ENCODE peak calls at places on chromosomes 3 and 15, in nine cellular contexts. Y is Panc1, G is neural progenitor cell, X is left lung, W is keratinocyte, D is left ventricle myocardium inferior, J is BJ, L is Peyer's patch, P is GM23338. U is an unnamed sample.

GRCh38 chr3:134392336-134392983 is 18.2 kb upstream of the AMOTL2 start:
- DNase-seq in Y (no peak), G (no peak), X (no peak), W (no peak), D (no peak), J (no peak), L (no peak), P (no peak), U (no peak)

GRCh38 chr15:70935631-70936030 is 43.0 kb downstream of the LRRC49 start:
- DNase-seq in Y (no peak), G (no peak), X (no peak), W (no peak), D (no peak), J (no peak), L (no peak), P (peak; percentile 50), U (no peak)

GRCh38 chr3:115062412-115062956 is 84.6 kb downstream of the ZBTB20 start:
- DNase-seq in Y (no peak), G (no peak), X (no peak), W (no peak), D (no peak), J (peak; percentile 32), L (no peak), P (no peak), U (no peak)

GRCh38 chr3:179069762-179070390 is 1.7 kb downstream of the ZMAT3 start:
- DNase-seq in Y (no peak), G (no peak), X (no peak), W (no peak), D (no peak), J (no peak), L (no peak), P (no peak), U (no peak)

GRCh38 chr3:149958171-149958796 is 12.4 kb downstream of the PFN2 start:
- DNase-seq in Y (no peak), G (no peak), X (no peak), W (no peak), D (no peak), J (no peak), L (no peak), P (peak; percentile 58), U (no peak)

GRCh38 chr3:77795013-77795412 is 755.1 kb downstream of the ROBO2 start:
- DNase-seq in Y (no peak), G (peak; percentile 33), X (no peak), W (no peak), D (no peak), J (no peak), L (no peak), P (peak; percentile 85), U (no peak)

GRCh38 chr3:143170043-143170442 is 50.5 kb downstream of the CHST2 start:
- DNase-seq in Y (no peak), G (no peak), X (no peak), W (no peak), D (no peak), J (no peak), L (no peak), P (no peak), U (no peak)

GRCh38 chr3:141050576-141050912 is 603 bp upstream of the SPSB4 start:
- DNase-seq in Y (no peak), G (peak; percentile 51), X (no peak), W (no peak), D (no peak), J (no peak), L (no peak), P (peak; percentile 76), U (no peak)

GRCh38 chr15:55250392-55250791 is 39.2 kb downstream of the RAB27A start:
- DNase-seq in Y (peak; percentile 10), G (no peak), X (no peak), W (no peak), D (no peak), J (peak; percentile 79), L (no peak), P (no peak), U (peak; percentile 36)

GRCh38 chr15:51558421-51558820 is 64.2 kb downstream of the DMXL2 start:
- DNase-seq in Y (no peak), G (no peak), X (no peak), W (no peak), D (no peak), J (no peak), L (no peak), P (no peak), U (no peak)

GRCh38 chr3:40240921-40241320 is 68.6 kb upstream of the EIF1B start:
- DNase-seq in Y (no peak), G (no peak), X (no peak), W (no peak), D (no peak), J (no peak), L (no peak), P (peak; percentile 44), U (no peak)

GRCh38 chr3:31094048-31094447 is 199.6 kb upstream of the GADL1 start:
- DNase-seq in Y (no peak), G (no peak), X (no peak), W (no peak), D (no peak), J (no peak), L (no peak), P (no peak), U (no peak)

GRCh38 chr15:73941871-73942635 is 15.8 kb downstream of the LOXL1 start:
- DNase-seq in Y (no peak), G (no peak), X (no peak), W (no peak), D (no peak), J (no peak), L (no peak), P (no peak), U (no peak)

GRCh38 chr3:72155391-72156064 is 370.6 kb upstream of the PROK2 start:
- DNase-seq in Y (peak; percentile 36), G (no peak), X (no peak), W (no peak), D (peak; percentile 35), J (peak; percentile 98), L (no peak), P (no peak), U (peak; percentile 88)

GRCh38 chr3:171088984-171089754 is 62.6 kb upstream of the SLC2A2 start:
- DNase-seq in Y (no peak), G (peak; percentile 5), X (no peak), W (peak; percentile 53), D (no peak), J (peak; percentile 50), L (no peak), P (no peak), U (peak; percentile 77)

DNA sequence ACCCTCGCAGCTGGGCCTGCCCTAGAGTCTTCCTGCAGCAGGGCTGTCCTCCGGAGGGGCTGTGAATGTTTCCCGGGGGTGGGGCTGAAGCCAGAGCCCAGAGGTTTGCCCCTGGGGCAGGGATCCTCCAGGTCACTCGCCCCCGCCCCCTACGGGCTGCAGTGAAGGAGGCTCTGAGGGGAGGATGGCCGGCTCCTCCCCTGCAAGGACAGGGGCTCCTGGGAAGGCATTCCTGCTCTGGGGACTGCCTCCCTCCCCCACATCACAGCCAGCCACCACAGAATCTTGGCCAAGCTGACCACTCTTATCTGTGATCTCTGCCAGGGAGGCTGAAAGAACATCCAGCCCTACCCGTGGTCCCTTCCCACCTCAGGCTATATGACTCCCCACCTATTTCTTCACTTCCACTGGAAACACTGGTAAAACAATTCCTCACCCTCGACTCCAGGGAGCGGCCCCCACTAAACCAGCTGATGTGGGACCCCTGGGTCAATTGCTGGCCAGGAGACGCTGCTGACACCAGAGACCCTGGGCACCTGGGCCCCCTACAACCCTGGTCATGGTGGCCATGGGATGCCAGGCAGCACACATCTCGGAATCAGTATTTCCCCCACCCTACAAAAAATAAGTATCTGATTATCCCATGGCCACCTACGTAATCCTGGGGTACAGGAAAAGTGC is 66.0 kb downstream of the HMCES start:
- DNase-seq in Y (no peak), G (peak; percentile 69), X (no peak), W (no peak), D (no peak), J (no peak), L (no peak), P (peak; percentile 85), U (no peak)
- H3K4me3 ChIP-seq in Y (peak overlapping the region; percentile 39), G (peak overlapping the region; percentile 43), X (no peak overlapping the region), W (no peak overlapping the region), D (peak overlapping the region; percentile 56), J (no peak overlapping the region), L (no peak overlapping the region), P (peak overlapping the region; percentile 57), U (no peak overlapping the region)

GRCh38 chr15:93072011-93072410 is 17.0 kb downstream of the RGMA start:
- DNase-seq in Y (no peak), G (peak; percentile 51), X (no peak), W (no peak), D (no peak), J (no peak), L (no peak), P (peak; percentile 65), U (no peak)
- H3K27me3 ChIP-seq in Y (peaks cover 29% of the 10 kb centered on the region), G (no peaks in the 10 kb centered on the region), X (peaks cover 72% of the 10 kb centered on the region), W (peaks cover 39% of the 10 kb centered on the region), D (peaks cover 41% of the 10 kb centered on the region), J (peaks cover 11% of the 10 kb centered on the region), L (peaks cover 7% of the 10 kb centered on the region), P (peaks cover 20% of the 10 kb centered on the region), U (peaks cover 42% of the 10 kb centered on the region)

GRCh38 chr3:23807161-23808015 is 1.6 kb downstream of the UBE2E1 start:
- DNase-seq in Y (no peak), G (no peak), X (no peak), W (no peak), D (no peak), J (no peak), L (no peak), P (peak; percentile 36), U (no peak)

GRCh38 chr3:23805881-23806321 is at the start of gene UBE2E1:
- DNase-seq in Y (no peak), G (peak; percentile 73), X (peak; percentile 84), W (no peak), D (peak; percentile 79), J (no peak), L (peak; percentile 78), P (peak; percentile 63), U (peak; percentile 30)

GRCh38 chr3:23806322-23807160 is 786 bp downstream of the UBE2E1 start:
- DNase-seq in Y (no peak), G (peak; percentile 67), X (peak; percentile 43), W (no peak), D (peak; percentile 34), J (no peak), L (peak; percentile 46), P (peak; percentile 63), U (no peak)

GRCh38 chr3:23804441-23805227 is 1.1 kb upstream of the UBE2E1 start:
- DNase-seq in Y (no peak), G (no peak), X (no peak), W (no peak), D (no peak), J (no peak), L (no peak), P (no peak), U (no peak)

GRCh38 chr3:23805228-23805880 is 401 bp upstream of the UBE2E1 start:
- DNase-seq in Y (no peak), G (no peak), X (no peak), W (no peak), D (no peak), J (no peak), L (no peak), P (peak; percentile 74), U (no peak)
- TF ChIP-seq CTCF in Y (no peak), G (no peak), X (no peak), W (no peak), D (no peak), J (peak; percentile 31), L (no peak), P (no peak), U (peak; percentile 14)

DNA sequence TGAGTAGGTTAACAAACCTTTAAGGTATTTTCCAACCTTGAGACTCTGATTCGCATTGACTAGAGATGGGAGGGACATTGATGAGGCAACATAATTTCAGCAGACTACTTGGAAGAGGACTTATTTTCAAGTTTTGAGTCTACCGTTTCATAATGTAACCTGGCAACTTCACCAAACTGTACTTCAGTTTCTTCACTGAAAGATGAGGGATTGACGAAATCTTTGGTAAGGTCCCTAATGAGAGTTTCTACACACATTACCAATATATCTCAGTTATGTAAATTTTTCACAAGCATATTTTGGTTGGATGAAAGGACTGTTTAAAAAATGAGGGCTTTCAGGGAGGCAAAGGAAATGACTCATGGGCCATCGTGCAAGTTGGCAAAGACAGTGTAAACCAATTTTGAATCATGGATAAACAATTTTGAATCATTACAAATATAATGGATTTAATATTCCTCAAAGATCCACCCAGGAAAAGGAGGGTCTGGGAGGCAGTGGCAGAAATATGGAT is 28.7 kb upstream of the SEMA6D start:
- DNase-seq in Y (no peak), G (no peak), X (no peak), W (no peak), D (no peak), J (peak; percentile 9), L (no peak), P (no peak), U (peak; percentile 21)
- H3K4me3 ChIP-seq in Y (no peak overlapping the region), G (no peak overlapping the region), X (no peak overlapping the region), W (no peak overlapping the region), D (no peak overlapping the region), J (no peak overlapping the region), L (no peak overlapping the region), P (no peak overlapping the region), U (no peak overlapping the region)